ENCODE peak calls at places on chromosomes 6 and 20, in nine cellular contexts. One of them, this sample, is unnamed.

GRCh38 chr6:12280901-12281300 is 9.3 kb upstream of the EDN1 start:
- DNase-seq in NCI-H1417: no peak
- DNase-seq in cardiac septum: no peak
- DNase-seq in NCI-H748 treated with DMSO at 0.1 percent for 48 hours: no peak
- DNase-seq in MCF 10A: no peak
- DNase-seq in RPMI7951: no peak
- DNase-seq in head of caudate nucleus: no peak
- DNase-seq in NCI-H2081: no peak
- DNase-seq in GM20000: no peak
- DNase-seq in this sample: no peak

GRCh38 chr20:38633577-38634093 is 32.0 kb downstream of the ARHGAP40 start:
- DNase-seq in NCI-H2081: peak
- DNase-seq in NCI-H748 treated with DMSO at 0.1 percent for 48 hours: peak
- DNase-seq in cardiac septum: no peak
- DNase-seq in RPMI7951: peak
- DNase-seq in head of caudate nucleus: peak
- DNase-seq in MCF 10A: peak
- DNase-seq in NCI-H1417: peak
- DNase-seq in GM20000: peak
- DNase-seq in this sample: no peak

GRCh38 chr20:26276811-26277210 is 580.2 kb upstream of the ZNF337 start:
- DNase-seq in GM20000: no peak
- DNase-seq in MCF 10A: no peak
- DNase-seq in head of caudate nucleus: peak
- DNase-seq in NCI-H748 treated with DMSO at 0.1 percent for 48 hours: peak
- DNase-seq in cardiac septum: no peak
- DNase-seq in NCI-H2081: no peak
- DNase-seq in RPMI7951: peak
- DNase-seq in NCI-H1417: no peak
- DNase-seq in this sample: no peak

GRCh38 chr6:158059108-158059507 is 77.4 kb downstream of the SYNJ2 start:
- DNase-seq in NCI-H748 treated with DMSO at 0.1 percent for 48 hours: no peak
- DNase-seq in RPMI7951: no peak
- DNase-seq in cardiac septum: peak
- DNase-seq in NCI-H1417: no peak
- DNase-seq in NCI-H2081: no peak
- DNase-seq in GM20000: no peak
- DNase-seq in MCF 10A: no peak
- DNase-seq in head of caudate nucleus: no peak
- DNase-seq in this sample: no peak

GRCh38 chr20:34573541-34573940 is 15.0 kb downstream of the MAP1LC3A start:
- DNase-seq in MCF 10A: no peak
- DNase-seq in RPMI7951: no peak
- DNase-seq in GM20000: no peak
- DNase-seq in cardiac septum: no peak
- DNase-seq in NCI-H2081: no peak
- DNase-seq in NCI-H748 treated with DMSO at 0.1 percent for 48 hours: no peak
- DNase-seq in NCI-H1417: no peak
- DNase-seq in head of caudate nucleus: no peak
- DNase-seq in this sample: no peak

GRCh38 chr6:44297063-44298038 is 15.8 kb downstream of the AARS2 start:
- DNase-seq in NCI-H748 treated with DMSO at 0.1 percent for 48 hours: peak
- DNase-seq in GM20000: no peak
- DNase-seq in head of caudate nucleus: peak
- DNase-seq in MCF 10A: no peak
- DNase-seq in RPMI7951: peak
- DNase-seq in cardiac septum: no peak
- DNase-seq in NCI-H1417: peak
- DNase-seq in NCI-H2081: peak
- DNase-seq in this sample: peak

GRCh38 chr6:1862411-1862810 is 252.7 kb downstream of the FOXC1 start:
- DNase-seq in NCI-H1417: no peak
- DNase-seq in GM20000: no peak
- DNase-seq in NCI-H2081: no peak
- DNase-seq in RPMI7951: no peak
- DNase-seq in NCI-H748 treated with DMSO at 0.1 percent for 48 hours: no peak
- DNase-seq in cardiac septum: no peak
- DNase-seq in MCF 10A: no peak
- DNase-seq in head of caudate nucleus: no peak
- DNase-seq in this sample: no peak

GRCh38 chr6:163404825-163405265 is 9.7 kb upstream of the QKI start:
- DNase-seq in cardiac septum: no peak
- DNase-seq in NCI-H2081: no peak
- DNase-seq in MCF 10A: peak
- DNase-seq in RPMI7951: no peak
- DNase-seq in GM20000: no peak
- DNase-seq in NCI-H1417: no peak
- DNase-seq in head of caudate nucleus: peak
- DNase-seq in NCI-H748 treated with DMSO at 0.1 percent for 48 hours: no peak
- DNase-seq in this sample: no peak

GRCh38 chr20:5041433-5041832 is 40.1 kb upstream of the SLC23A2 start:
- DNase-seq in NCI-H1417: no peak
- DNase-seq in NCI-H748 treated with DMSO at 0.1 percent for 48 hours: no peak
- DNase-seq in cardiac septum: no peak
- DNase-seq in MCF 10A: no peak
- DNase-seq in NCI-H2081: no peak
- DNase-seq in head of caudate nucleus: no peak
- DNase-seq in RPMI7951: peak
- DNase-seq in GM20000: no peak
- DNase-seq in this sample: no peak

GRCh38 chr6:153032255-153032882 is 29.9 kb upstream of the MTRF1L start:
- DNase-seq in NCI-H748 treated with DMSO at 0.1 percent for 48 hours: peak
- DNase-seq in head of caudate nucleus: no peak
- DNase-seq in GM20000: peak
- DNase-seq in cardiac septum: no peak
- DNase-seq in NCI-H1417: peak
- DNase-seq in RPMI7951: peak
- DNase-seq in NCI-H2081: no peak
- DNase-seq in MCF 10A: peak
- DNase-seq in this sample: peak

GRCh38 chr6:25026723-25027122 is 91.0 kb upstream of the RIPOR2 start:
- DNase-seq in cardiac septum: no peak
- DNase-seq in NCI-H1417: peak
- DNase-seq in head of caudate nucleus: no peak
- DNase-seq in NCI-H748 treated with DMSO at 0.1 percent for 48 hours: no peak
- DNase-seq in NCI-H2081: peak
- DNase-seq in GM20000: no peak
- DNase-seq in MCF 10A: no peak
- DNase-seq in RPMI7951: no peak
- DNase-seq in this sample: no peak

GRCh38 chr6:87431263-87431662 is 23.5 kb downstream of the CFAP206 start:
- DNase-seq in RPMI7951: no peak
- DNase-seq in NCI-H2081: no peak
- DNase-seq in head of caudate nucleus: no peak
- DNase-seq in MCF 10A: peak
- DNase-seq in GM20000: no peak
- DNase-seq in NCI-H748 treated with DMSO at 0.1 percent for 48 hours: no peak
- DNase-seq in cardiac septum: no peak
- DNase-seq in NCI-H1417: no peak
- DNase-seq in this sample: no peak

GRCh38 chr6:31791324-31792089 is 4.0 kb downstream of the VARS1 start:
- DNase-seq in head of caudate nucleus: peak
- DNase-seq in RPMI7951: peak
- DNase-seq in NCI-H1417: no peak
- DNase-seq in cardiac septum: no peak
- DNase-seq in MCF 10A: peak
- DNase-seq in NCI-H748 treated with DMSO at 0.1 percent for 48 hours: peak
- DNase-seq in NCI-H2081: peak
- DNase-seq in GM20000: peak
- DNase-seq in this sample: no peak

GRCh38 chr20:50558483-50558925 is 48.3 kb downstream of the PTPN1 start:
- DNase-seq in RPMI7951: peak
- DNase-seq in NCI-H1417: no peak
- DNase-seq in cardiac septum: no peak
- DNase-seq in NCI-H748 treated with DMSO at 0.1 percent for 48 hours: no peak
- DNase-seq in GM20000: no peak
- DNase-seq in head of caudate nucleus: no peak
- DNase-seq in MCF 10A: peak
- DNase-seq in NCI-H2081: no peak
- DNase-seq in this sample: no peak

GRCh38 chr20:22322513-22322912 is 261.9 kb downstream of the FOXA2 start:
- DNase-seq in NCI-H748 treated with DMSO at 0.1 percent for 48 hours: no peak
- DNase-seq in NCI-H2081: no peak
- DNase-seq in RPMI7951: no peak
- DNase-seq in MCF 10A: no peak
- DNase-seq in NCI-H1417: no peak
- DNase-seq in head of caudate nucleus: no peak
- DNase-seq in GM20000: no peak
- DNase-seq in cardiac septum: no peak
- DNase-seq in this sample: no peak

GRCh38 chr6:133179483-133179882 is 61.7 kb upstream of the EYA4 start:
- DNase-seq in GM20000: no peak
- DNase-seq in NCI-H2081: no peak
- DNase-seq in cardiac septum: no peak
- DNase-seq in MCF 10A: no peak
- DNase-seq in RPMI7951: no peak
- DNase-seq in NCI-H1417: peak
- DNase-seq in NCI-H748 treated with DMSO at 0.1 percent for 48 hours: no peak
- DNase-seq in head of caudate nucleus: no peak
- DNase-seq in this sample: no peak

GRCh38 chr20:5136096-5136495 is 9.3 kb downstream of the CDS2 start:
- DNase-seq in head of caudate nucleus: no peak
- DNase-seq in NCI-H2081: no peak
- DNase-seq in cardiac septum: no peak
- DNase-seq in MCF 10A: no peak
- DNase-seq in GM20000: no peak
- DNase-seq in RPMI7951: peak
- DNase-seq in NCI-H1417: no peak
- DNase-seq in NCI-H748 treated with DMSO at 0.1 percent for 48 hours: no peak
- DNase-seq in this sample: no peak

GRCh38 chr20:35451295-35451694 is 4.1 kb upstream of the CEP250 start:
- DNase-seq in NCI-H2081: peak
- DNase-seq in RPMI7951: no peak
- DNase-seq in head of caudate nucleus: no peak
- DNase-seq in GM20000: no peak
- DNase-seq in NCI-H1417: peak
- DNase-seq in cardiac septum: no peak
- DNase-seq in MCF 10A: peak
- DNase-seq in NCI-H748 treated with DMSO at 0.1 percent for 48 hours: no peak
- DNase-seq in this sample: no peak

GRCh38 chr20:37344506-37345338 is 1.2 kb upstream of the SRC start:
- DNase-seq in cardiac septum: no peak
- DNase-seq in GM20000: no peak
- DNase-seq in head of caudate nucleus: no peak
- DNase-seq in MCF 10A: no peak
- DNase-seq in RPMI7951: no peak
- DNase-seq in NCI-H748 treated with DMSO at 0.1 percent for 48 hours: no peak
- DNase-seq in NCI-H1417: no peak
- DNase-seq in NCI-H2081: no peak
- DNase-seq in this sample: no peak

GRCh38 chr6:63214816-63215215 is 3.5 kb downstream of the FKBP1C start:
- DNase-seq in RPMI7951: no peak
- DNase-seq in GM20000: no peak
- DNase-seq in cardiac septum: no peak
- DNase-seq in MCF 10A: no peak
- DNase-seq in NCI-H2081: no peak
- DNase-seq in NCI-H1417: no peak
- DNase-seq in head of caudate nucleus: no peak
- DNase-seq in NCI-H748 treated with DMSO at 0.1 percent for 48 hours: no peak
- DNase-seq in this sample: no peak

GRCh38 chr6:127397729-127398609 is 54.6 kb upstream of the ECHDC1 start:
- DNase-seq in NCI-H748 treated with DMSO at 0.1 percent for 48 hours: no peak
- DNase-seq in head of caudate nucleus: no peak
- DNase-seq in cardiac septum: no peak
- DNase-seq in RPMI7951: no peak
- DNase-seq in NCI-H1417: no peak
- DNase-seq in MCF 10A: peak
- DNase-seq in GM20000: no peak
- DNase-seq in NCI-H2081: no peak
- DNase-seq in this sample: no peak

GRCh38 chr20:25280574-25281535 is 33.0 kb downstream of the PYGB start:
- DNase-seq in RPMI7951: no peak
- DNase-seq in cardiac septum: peak
- DNase-seq in NCI-H748 treated with DMSO at 0.1 percent for 48 hours: no peak
- DNase-seq in NCI-H1417: no peak
- DNase-seq in MCF 10A: no peak
- DNase-seq in head of caudate nucleus: no peak
- DNase-seq in GM20000: no peak
- DNase-seq in NCI-H2081: no peak
- DNase-seq in this sample: no peak

GRCh38 chr20:51659491-51660050 is 108.6 kb downstream of the ATP9A start:
- DNase-seq in head of caudate nucleus: no peak
- DNase-seq in NCI-H2081: no peak
- DNase-seq in cardiac septum: no peak
- DNase-seq in NCI-H1417: no peak
- DNase-seq in MCF 10A: no peak
- DNase-seq in NCI-H748 treated with DMSO at 0.1 percent for 48 hours: no peak
- DNase-seq in GM20000: no peak
- DNase-seq in RPMI7951: no peak
- DNase-seq in this sample: no peak

GRCh38 chr20:31842471-31843157 is 2.8 kb downstream of the FOXS1 start:
- DNase-seq in RPMI7951: peak
- DNase-seq in MCF 10A: peak
- DNase-seq in NCI-H1417: no peak
- DNase-seq in head of caudate nucleus: no peak
- DNase-seq in cardiac septum: peak
- DNase-seq in NCI-H748 treated with DMSO at 0.1 percent for 48 hours: no peak
- DNase-seq in GM20000: no peak
- DNase-seq in NCI-H2081: no peak
- DNase-seq in this sample: no peak

GRCh38 chr20:57429579-57430202 is 38.5 kb downstream of the RBM38 start:
- DNase-seq in MCF 10A: peak
- DNase-seq in cardiac septum: no peak
- DNase-seq in head of caudate nucleus: no peak
- DNase-seq in NCI-H1417: no peak
- DNase-seq in RPMI7951: peak
- DNase-seq in NCI-H2081: no peak
- DNase-seq in NCI-H748 treated with DMSO at 0.1 percent for 48 hours: no peak
- DNase-seq in GM20000: no peak
- DNase-seq in this sample: no peak

GRCh38 chr6:147509900-147510299 is 1.4 kb downstream of the SAMD5 start:
- DNase-seq in MCF 10A: no peak
- DNase-seq in cardiac septum: no peak
- DNase-seq in head of caudate nucleus: no peak
- DNase-seq in RPMI7951: no peak
- DNase-seq in NCI-H1417: no peak
- DNase-seq in NCI-H748 treated with DMSO at 0.1 percent for 48 hours: no peak
- DNase-seq in GM20000: no peak
- DNase-seq in NCI-H2081: no peak
- DNase-seq in this sample: no peak

GRCh38 chr6:79404677-79405076 is 132.6 kb downstream of the LCA5 start:
- DNase-seq in NCI-H2081: no peak
- DNase-seq in GM20000: no peak
- DNase-seq in NCI-H748 treated with DMSO at 0.1 percent for 48 hours: no peak
- DNase-seq in NCI-H1417: no peak
- DNase-seq in cardiac septum: no peak
- DNase-seq in MCF 10A: no peak
- DNase-seq in RPMI7951: no peak
- DNase-seq in head of caudate nucleus: no peak
- DNase-seq in this sample: no peak

GRCh38 chr6:100202417-100203194 is 208.6 kb upstream of the MCHR2 start:
- DNase-seq in head of caudate nucleus: no peak
- DNase-seq in GM20000: no peak
- DNase-seq in MCF 10A: peak
- DNase-seq in cardiac septum: no peak
- DNase-seq in NCI-H2081: no peak
- DNase-seq in RPMI7951: peak
- DNase-seq in NCI-H748 treated with DMSO at 0.1 percent for 48 hours: no peak
- DNase-seq in NCI-H1417: no peak
- DNase-seq in this sample: no peak

GRCh38 chr6:150194200-150194599 is 51.4 kb downstream of the PPP1R14C start:
- DNase-seq in RPMI7951: no peak
- DNase-seq in NCI-H748 treated with DMSO at 0.1 percent for 48 hours: peak
- DNase-seq in cardiac septum: no peak
- DNase-seq in MCF 10A: no peak
- DNase-seq in head of caudate nucleus: no peak
- DNase-seq in NCI-H1417: no peak
- DNase-seq in GM20000: no peak
- DNase-seq in NCI-H2081: no peak
- DNase-seq in this sample: no peak

GRCh38 chr20:46206025-46206424 is 87.9 kb downstream of the CD40 start:
- DNase-seq in GM20000: peak
- DNase-seq in NCI-H748 treated with DMSO at 0.1 percent for 48 hours: no peak
- DNase-seq in MCF 10A: peak
- DNase-seq in head of caudate nucleus: peak
- DNase-seq in NCI-H1417: no peak
- DNase-seq in cardiac septum: peak
- DNase-seq in NCI-H2081: no peak
- DNase-seq in RPMI7951: peak
- DNase-seq in this sample: no peak

GRCh38 chr20:11018668-11019170 is 344.9 kb upstream of the JAG1 start:
- DNase-seq in NCI-H1417: no peak
- DNase-seq in head of caudate nucleus: no peak
- DNase-seq in GM20000: no peak
- DNase-seq in MCF 10A: no peak
- DNase-seq in NCI-H2081: no peak
- DNase-seq in NCI-H748 treated with DMSO at 0.1 percent for 48 hours: no peak
- DNase-seq in cardiac septum: no peak
- DNase-seq in RPMI7951: no peak
- DNase-seq in this sample: no peak